ENCODE peak calls at places on chromosomes 13 and 19, in eight cellular contexts. L, C, E, A, W, N, X and H are unnamed samples. For H3K4me1, the result is how much of the 10 kb centered on the place peaks cover.

GRCh38 chr19:6424190-6424938 is at the start of gene KHSRP:
- DNase-seq in L (peak), C (no peak), E (no peak), A (peak), W (no peak), N (no peak), X (peak), H (no peak)

GRCh38 chr13:50589651-50590054 is 253.8 kb downstream of the DLEU7 start:
- DNase-seq in L (no peak), C (no peak), E (no peak), A (no peak), W (no peak), N (no peak), X (peak), H (peak)

GRCh38 chr13:23505007-23505406 is 65.2 kb upstream of the TNFRSF19 start:
- DNase-seq in L (no peak), C (no peak), E (no peak), A (no peak), W (no peak), N (no peak), X (peak), H (no peak)

GRCh38 chr13:26019881-26020535 is 31.8 kb downstream of the SHISA2 start:
- DNase-seq in L (no peak), C (no peak), E (no peak), A (no peak), W (no peak), N (no peak), X (peak), H (no peak)

GRCh38 chr13:26882731-26883130 is 122.1 kb upstream of the GPR12 start:
- DNase-seq in L (no peak), C (no peak), E (no peak), A (no peak), W (no peak), N (no peak), X (no peak), H (no peak)

GRCh38 chr19:40502647-40503046 is 35.8 kb downstream of the SPTBN4 start:
- DNase-seq in L (no peak), C (no peak), E (no peak), A (peak), W (no peak), N (no peak), X (no peak), H (no peak)

GRCh38 chr19:1794424-1795185 is 17.5 kb downstream of the ATP8B3 start:
- DNase-seq in L (peak), C (no peak), E (no peak), A (no peak), W (no peak), N (no peak), X (no peak), H (no peak)

GRCh38 chr13:44267966-44268365 is 105.7 kb upstream of the SERP2 start:
- DNase-seq in L (no peak), C (no peak), E (no peak), A (no peak), W (no peak), N (no peak), X (peak), H (no peak)

GRCh38 chr13:110483386-110483785 is 78.1 kb downstream of the RAB20 start:
- DNase-seq in L (no peak), C (no peak), E (no peak), A (no peak), W (no peak), N (no peak), X (no peak), H (no peak)

GRCh38 chr13:28707629-28708427 is 10.9 kb downstream of the SLC46A3 start:
- DNase-seq in L (peak), C (no peak), E (no peak), A (no peak), W (no peak), N (no peak), X (peak), H (no peak)
- H3K27ac ChIP-seq in L (no peak), C (no peak), E (no peak), A (no peak), W (no peak), N (no peak), X (peak), H (no peak)

DNA sequence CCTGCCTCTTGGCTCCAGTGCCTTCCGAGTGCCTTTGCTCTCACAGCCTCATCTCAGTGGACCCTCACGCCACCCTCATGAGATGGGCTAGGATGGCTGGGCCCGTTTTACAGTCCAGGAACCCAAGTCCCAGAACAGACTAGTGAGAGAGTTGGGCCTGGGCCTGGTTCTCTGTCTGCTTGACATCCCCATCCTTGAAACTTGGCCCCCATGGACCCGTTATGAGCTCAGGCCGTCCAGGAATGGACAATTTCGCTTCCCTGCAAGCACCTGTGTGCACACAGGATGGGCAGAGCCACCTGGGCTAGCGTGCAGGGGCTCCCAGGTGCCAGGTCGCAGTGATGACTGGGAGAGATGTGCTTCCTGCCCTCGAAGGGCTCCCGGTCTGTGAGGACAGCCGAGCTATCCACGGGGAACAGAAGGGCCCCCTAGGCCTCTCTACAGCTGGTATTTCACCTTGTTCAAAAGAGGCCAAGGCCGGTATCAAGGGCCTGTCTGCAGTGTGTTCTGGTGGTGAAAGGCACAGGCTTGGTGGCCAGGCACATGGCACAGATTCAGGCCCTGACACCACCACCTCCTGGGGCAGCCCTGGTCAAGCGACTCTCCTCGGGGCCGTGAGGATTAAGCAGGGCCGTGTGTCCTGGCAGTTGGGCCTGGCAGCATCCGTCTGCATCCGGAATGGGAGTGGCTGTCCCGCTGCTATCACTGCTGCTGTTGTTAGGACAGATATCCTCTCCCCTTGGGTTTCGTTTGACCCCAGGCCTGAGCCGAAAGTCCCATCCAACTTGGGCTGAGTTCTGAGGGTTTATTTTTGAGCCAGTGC is 38.9 kb downstream of the CAPN12 start:
- DNase-seq in L (no peak), C (no peak), E (no peak), A (no peak), W (no peak), N (no peak), X (no peak), H (no peak)
- H3K4me1 ChIP-seq in L (under half), C (half or more), E (under half), A (under half), W (under half), N (half or more), X (under half), H (under half)

DNA sequence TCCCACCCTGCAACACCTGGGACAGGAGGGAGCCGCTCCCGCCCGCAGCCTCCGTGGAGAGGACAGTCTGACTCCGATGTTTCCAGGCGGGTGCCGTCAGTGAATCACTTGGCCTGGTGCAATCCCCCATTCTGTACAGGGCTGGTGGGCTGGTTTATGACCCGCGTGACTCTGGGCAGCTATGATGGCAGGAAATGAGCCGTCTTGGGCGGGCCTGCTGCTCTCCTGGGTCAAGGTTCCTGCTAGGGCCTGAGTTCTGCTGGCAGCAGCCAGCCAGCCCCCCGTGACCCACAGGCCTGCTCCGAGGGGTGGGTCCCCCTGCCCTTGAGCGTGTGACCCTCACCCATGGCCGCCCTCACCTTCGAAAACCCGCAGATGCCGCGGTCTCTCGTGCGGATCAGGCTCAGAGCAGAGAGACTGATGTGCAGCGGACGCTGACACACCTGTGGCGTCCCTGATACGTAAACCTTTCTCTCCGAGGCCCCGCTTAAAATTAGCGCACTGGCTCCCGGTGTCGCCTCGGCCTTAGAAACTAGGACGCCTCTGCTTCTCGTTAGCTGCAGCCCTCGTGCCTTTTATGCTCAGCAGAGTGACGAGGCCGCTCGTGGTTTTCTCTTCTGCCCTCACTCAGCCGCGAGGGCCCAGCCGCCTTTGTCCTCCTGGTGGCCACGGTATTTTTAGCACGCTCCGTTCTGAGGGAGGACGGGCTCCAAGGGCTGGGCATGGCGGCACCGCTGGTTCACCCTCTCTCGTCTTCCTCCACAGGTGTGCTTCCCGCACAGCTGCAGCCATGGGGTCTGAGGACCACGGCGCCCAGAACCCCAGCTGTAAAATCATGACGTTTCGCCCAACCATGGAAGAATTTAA is 63.4 kb downstream of the KDM4B start:
- DNase-seq in L (no peak), C (no peak), E (no peak), A (peak), W (no peak), N (no peak), X (peak), H (no peak)
- H3K27ac ChIP-seq in L (no peak), C (no peak), E (no peak), A (no peak), W (no peak), N (no peak), X (no peak), H (no peak)

DNA sequence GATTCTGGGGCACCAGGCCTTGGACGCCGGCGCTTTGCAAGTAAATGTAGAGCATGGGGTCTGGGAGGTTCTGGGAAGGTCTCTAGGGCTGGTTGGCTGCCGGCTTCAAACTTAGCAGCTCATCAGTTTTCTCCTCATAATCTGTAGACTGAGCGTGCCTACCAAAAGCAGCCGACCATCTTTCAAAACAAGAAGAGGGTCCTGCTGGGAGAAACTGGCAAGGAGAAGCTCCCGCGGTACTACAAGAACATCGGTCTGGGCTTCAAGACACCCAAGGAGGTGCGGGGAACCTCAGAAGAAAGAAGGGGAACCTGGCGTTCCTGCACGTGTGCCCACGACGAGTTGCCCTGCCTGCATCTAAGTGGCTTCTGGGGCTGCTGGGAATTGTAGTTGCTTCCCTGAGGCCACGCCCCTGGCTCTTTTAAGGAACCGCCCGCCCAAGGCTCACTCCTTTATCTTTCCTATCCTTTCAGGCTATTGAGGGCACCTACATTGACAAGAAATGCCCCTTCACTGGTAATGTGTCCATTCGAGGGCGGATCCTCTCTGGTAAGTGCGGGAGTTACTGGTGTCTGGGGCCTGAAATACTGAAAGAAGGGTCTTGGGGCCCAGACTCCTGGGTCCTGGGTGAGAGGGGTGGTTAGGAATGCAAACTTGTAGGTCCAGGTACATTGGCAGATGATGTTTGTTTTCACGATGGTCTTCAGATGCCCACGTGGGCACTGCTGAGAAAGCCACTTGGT is 984 bp downstream of the RPS11 start:
- DNase-seq in L (peak), C (peak), E (no peak), A (peak), W (peak), N (peak), X (peak), H (no peak)
- H3K4me1 ChIP-seq in L (under half), C (under half), E (under half), A (under half), W (under half), N (under half), X (under half), H (under half)